ENCODE peak calls at places on chromosome 14, in ten cellular contexts. F is mammary epithelial cell, L is AG04449, C is adrenal gland, H is tibial nerve, K is prostate gland, T is esophagus muscularis mucosa, X is transverse colon, I is fibroblast of mammary gland, E is endodermal cell. V is an unnamed sample.

GRCh38 chr14:103427485-103428443 is 42.5 kb downstream of the MARK3 start:
- DNase-seq in L (no peak), E (peak), C (peak), T (no peak), H (no peak), K (no peak), X (no peak), F (peak), I (peak), V (peak)

GRCh38 chr14:99047436-99048110 is 224.4 kb downstream of the BCL11B start:
- DNase-seq in F (peak), T (no peak), K (no peak), H (no peak), E (peak), L (no peak), I (no peak), C (no peak), X (no peak), V (no peak)

GRCh38 chr14:52741865-52742264 is 11.9 kb downstream of the STYX start:
- DNase-seq in T (no peak), F (no peak), H (no peak), L (no peak), I (no peak), X (no peak), K (no peak), C (no peak), E (no peak), V (no peak)

GRCh38 chr14:55077155-55077554 is 25.7 kb downstream of the MAPK1IP1L start:
- DNase-seq in X (peak), E (no peak), L (no peak), T (no peak), C (no peak), F (peak), I (peak), H (no peak), K (no peak), V (peak)

GRCh38 chr14:78222746-78223145 is 52.6 kb downstream of the NRXN3 start:
- DNase-seq in K (no peak), C (no peak), X (no peak), E (no peak), I (no peak), H (no peak), L (no peak), T (no peak), F (no peak), V (no peak)

GRCh38 chr14:104290756-104291122 is 152.4 kb downstream of the KIF26A start:
- DNase-seq in F (no peak), K (no peak), H (peak), X (peak), T (no peak), E (peak), L (no peak), C (no peak), I (no peak), V (no peak)

GRCh38 chr14:68286667-68287066 is 467.1 kb downstream of the RAD51B start:
- DNase-seq in I (no peak), C (no peak), F (peak), H (no peak), L (no peak), E (no peak), K (no peak), X (no peak), T (no peak), V (peak)

GRCh38 chr14:75259510-75259855 is 19.1 kb upstream of the FOS start:
- DNase-seq in F (no peak), E (no peak), T (no peak), L (no peak), C (no peak), X (no peak), I (peak), H (no peak), K (no peak), V (peak)

GRCh38 chr14:75142494-75142893 is 15.6 kb upstream of the NEK9 start:
- DNase-seq in X (no peak), F (no peak), H (no peak), T (no peak), E (no peak), K (no peak), C (no peak), L (no peak), I (no peak), V (no peak)

GRCh38 chr14:61925043-61925442 is 162.8 kb downstream of the SNAPC1 start:
- DNase-seq in C (no peak), X (no peak), I (no peak), K (no peak), H (no peak), L (no peak), T (no peak), E (peak), F (peak), V (no peak)

GRCh38 chr14:76918176-76918750 is 92.1 kb downstream of the LRRC74A start:
- DNase-seq in E (peak), K (peak), X (peak), T (peak), F (no peak), H (peak), C (peak), L (peak), I (peak), V (peak)

GRCh38 chr14:32129124-32129523 is 52.0 kb downstream of the ARHGAP5 start:
- DNase-seq in F (peak), I (peak), E (no peak), C (no peak), L (no peak), H (no peak), K (no peak), X (no peak), T (no peak), V (peak)

GRCh38 chr14:92515510-92516343 is 2.1 kb downstream of the RIN3 start:
- DNase-seq in X (no peak), F (no peak), H (no peak), L (no peak), K (no peak), T (no peak), C (no peak), I (no peak), E (no peak), V (no peak)

GRCh38 chr14:75987201-75987970 is 1.8 kb downstream of the IFT43 start:
- DNase-seq in C (no peak), L (no peak), T (no peak), X (no peak), E (no peak), H (no peak), I (no peak), K (no peak), F (no peak), V (no peak)

GRCh38 chr14:61581955-61582615 is 113.2 kb upstream of the HIF1A start:
- DNase-seq in K (no peak), L (no peak), X (no peak), E (peak), T (peak), I (peak), H (no peak), C (no peak), F (no peak), V (no peak)

GRCh38 chr14:95250126-95250824 is 69.4 kb downstream of the CLMN start:
- DNase-seq in I (no peak), K (no peak), X (no peak), H (no peak), L (no peak), E (no peak), T (no peak), C (no peak), F (no peak), V (no peak)

GRCh38 chr14:32469388-32470160 is 140.5 kb downstream of the AKAP6 start:
- DNase-seq in T (no peak), H (no peak), K (no peak), C (no peak), X (no peak), F (peak), E (no peak), I (peak), L (no peak), V (peak)

GRCh38 chr14:92922883-92923743 is at the start of gene CHGA:
- DNase-seq in K (no peak), H (no peak), F (peak), X (peak), C (peak), I (peak), L (no peak), E (peak), T (no peak), V (no peak)

GRCh38 chr14:63659726-63660125 is 18.1 kb upstream of the WDR89 start:
- DNase-seq in F (peak), C (no peak), H (no peak), X (no peak), E (no peak), L (no peak), I (no peak), K (no peak), T (no peak), V (no peak)

GRCh38 chr14:65639216-65639615 is 226.7 kb downstream of the FUT8 start:
- DNase-seq in H (no peak), T (no peak), C (no peak), F (peak), X (no peak), L (no peak), E (no peak), K (no peak), I (peak), V (no peak)

GRCh38 chr14:47300801-47301200 is 374.6 kb downstream of the MDGA2 start:
- DNase-seq in X (no peak), H (no peak), L (no peak), T (no peak), F (no peak), I (no peak), C (no peak), E (no peak), K (no peak), V (no peak)

GRCh38 chr14:65421201-65421981 is 8.9 kb downstream of the FUT8 start:
- DNase-seq in X (no peak), C (no peak), H (no peak), I (peak), K (no peak), L (no peak), E (no peak), F (peak), T (no peak), V (peak)

GRCh38 chr14:104843442-104844305 is 21.4 kb upstream of the CEP170B start:
- DNase-seq in H (no peak), T (no peak), K (no peak), L (no peak), C (no peak), X (no peak), I (no peak), F (no peak), E (peak), V (no peak)

GRCh38 chr14:90583916-90584605 is 187.2 kb downstream of the CALM1 start:
- DNase-seq in X (no peak), H (no peak), K (no peak), I (no peak), F (no peak), E (no peak), T (no peak), L (no peak), C (no peak), V (no peak)

GRCh38 chr14:58865520-58866281 is 227.9 kb downstream of the DACT1 start:
- DNase-seq in L (no peak), K (no peak), C (no peak), T (no peak), I (peak), X (no peak), F (peak), H (no peak), E (no peak), V (no peak)

GRCh38 chr14:35355981-35356839 is 48.3 kb downstream of the NFKBIA start:
- DNase-seq in L (no peak), I (no peak), F (no peak), K (no peak), E (peak), H (no peak), C (no peak), T (no peak), X (peak), V (peak)

GRCh38 chr14:71481215-71481614 is 451.0 kb upstream of the RGS6 start:
- DNase-seq in K (no peak), H (no peak), T (no peak), E (no peak), F (no peak), C (no peak), X (no peak), L (no peak), I (no peak), V (no peak)

GRCh38 chr14:73786942-73787759 is 64.5 kb upstream of the PTGR2 start:
- DNase-seq in C (peak), I (peak), T (no peak), L (no peak), K (peak), F (peak), H (no peak), X (peak), E (peak), V (no peak)

GRCh38 chr14:31300296-31300695 is 92.7 kb upstream of the HECTD1 start:
- DNase-seq in T (no peak), L (no peak), H (no peak), I (peak), X (no peak), K (no peak), E (peak), C (no peak), F (no peak), V (no peak)

GRCh38 chr14:75306917-75307699 is 28.5 kb downstream of the FOS start:
- DNase-seq in T (no peak), F (peak), C (no peak), E (peak), I (peak), K (no peak), H (no peak), X (no peak), L (no peak), V (no peak)

GRCh38 chr14:92956961-92957360 is 34.0 kb downstream of the CHGA start:
- DNase-seq in C (no peak), F (no peak), I (no peak), L (no peak), X (no peak), H (no peak), T (no peak), K (no peak), E (no peak), V (no peak)

GRCh38 chr14:44988694-44989093 is 26.7 kb downstream of the TOGARAM1 start:
- DNase-seq in T (no peak), F (no peak), H (no peak), I (no peak), K (no peak), C (no peak), L (no peak), E (peak), X (no peak), V (no peak)

GRCh38 chr14:78154827-78155226 is 15.3 kb upstream of the NRXN3 start:
- DNase-seq in H (no peak), T (no peak), I (no peak), L (no peak), F (no peak), X (no peak), E (peak), C (no peak), K (no peak), V (no peak)

DNA sequence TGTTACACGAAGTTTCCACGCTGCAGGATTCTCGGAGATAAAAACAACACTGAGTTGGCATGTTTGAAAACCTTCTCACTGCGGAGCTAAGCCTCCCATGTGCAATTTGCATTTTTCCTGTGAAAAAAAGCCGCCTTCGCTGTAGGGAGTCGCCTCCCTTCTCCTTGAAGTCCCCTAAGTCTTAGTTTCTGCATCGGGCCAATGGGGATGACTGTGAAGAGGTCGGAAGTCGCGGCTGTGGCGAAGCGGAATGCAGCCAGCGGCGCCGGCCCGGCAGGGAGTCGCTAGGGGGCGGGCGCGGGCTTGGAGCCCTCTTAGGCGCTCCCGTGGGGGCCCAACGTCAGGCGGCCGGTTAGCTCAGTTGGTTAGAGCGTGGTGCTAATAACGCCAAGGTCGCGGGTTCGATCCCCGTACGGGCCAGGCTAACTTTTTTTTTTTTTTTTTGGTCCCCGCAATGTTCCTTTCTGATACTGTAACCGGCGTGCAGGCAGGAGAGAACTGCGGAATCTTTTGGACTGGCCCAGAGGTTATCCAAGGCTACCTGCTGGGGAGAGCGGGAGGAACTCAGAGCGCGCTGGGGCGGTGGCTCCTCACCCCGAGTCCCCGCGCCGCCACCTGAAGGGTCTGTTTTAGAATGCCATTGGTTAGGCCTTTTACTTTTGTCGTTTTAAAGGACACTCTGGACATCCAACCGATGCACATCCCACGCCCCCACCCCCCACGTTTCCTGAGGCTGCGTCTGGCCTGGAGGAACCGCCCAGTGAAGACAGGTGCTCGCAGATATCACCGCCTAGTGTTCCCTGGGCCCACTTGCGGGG is 2.6 kb upstream of the ZNF839 start:
- DNase-seq in K (peak), H (peak), C (peak), L (no peak), T (peak), X (peak), E (peak), I (peak), F (peak), V (peak)
- TF ChIP-seq CTCF in K (peak), H (peak), C (peak), L (peak), T (peak), X (peak), E (peak), I (peak), F (peak), V (peak)

GRCh38 chr14:53968756-53969155 is 12.1 kb upstream of the BMP4 start:
- DNase-seq in K (no peak), H (no peak), C (no peak), I (no peak), T (no peak), F (no peak), X (no peak), L (no peak), E (no peak), V (no peak)

GRCh38 chr14:53967606-53968005 is 11.0 kb upstream of the BMP4 start:
- DNase-seq in T (no peak), I (no peak), H (no peak), F (no peak), K (no peak), E (no peak), L (no peak), X (no peak), C (no peak), V (no peak)

GRCh38 chr14:53964249-53964648 is 7.6 kb upstream of the BMP4 start:
- DNase-seq in H (no peak), E (no peak), F (no peak), I (no peak), K (no peak), C (no peak), L (no peak), X (no peak), T (no peak), V (no peak)

GRCh38 chr14:53962954-53963490 is 6.4 kb upstream of the BMP4 start:
- DNase-seq in F (no peak), I (no peak), L (no peak), E (no peak), X (no peak), T (no peak), C (no peak), H (no peak), K (no peak), V (no peak)

GRCh38 chr14:53963491-53964227 is 7.0 kb upstream of the BMP4 start:
- DNase-seq in K (peak), I (no peak), T (no peak), L (no peak), E (peak), H (no peak), X (peak), C (peak), F (no peak), V (no peak)
- TF ChIP-seq CTCF in K (peak), I (no peak), T (no peak), L (peak), E (peak), H (peak), X (peak), C (peak), F (peak), V (peak)

DNA sequence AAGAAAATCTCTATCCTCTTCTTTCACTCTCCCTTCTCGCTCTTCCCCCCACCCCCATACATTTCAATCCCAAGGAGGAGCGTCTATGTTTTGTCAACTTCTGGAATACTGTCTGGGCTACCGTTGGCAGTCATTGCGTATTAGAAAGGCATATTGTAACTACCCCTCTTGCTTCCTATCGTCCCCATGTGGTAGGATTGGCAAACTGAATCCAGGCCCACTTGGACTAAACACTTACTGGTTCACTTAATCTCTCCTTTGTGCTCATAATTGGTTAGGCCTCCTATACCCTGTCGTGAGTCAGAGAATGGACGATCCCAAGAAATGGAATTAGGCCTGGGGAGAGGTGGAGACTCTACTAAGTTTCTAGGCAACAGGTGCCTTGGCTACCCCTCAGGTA is 68.8 kb upstream of the SLC8A3 start:
- DNase-seq in C (no peak), T (no peak), I (peak), F (peak), K (no peak), E (peak), X (peak), H (no peak), L (no peak), V (no peak)
- TF ChIP-seq CTCF in C (no peak), T (no peak), I (peak), F (peak), K (no peak), E (peak), X (no peak), H (no peak), L (no peak), V (peak)

GRCh38 chr14:100857196-100857922 is 31.4 kb downstream of the MEG3 start:
- DNase-seq in L (no peak), I (no peak), X (no peak), T (no peak), K (no peak), C (no peak), F (no peak), E (no peak), H (no peak), V (no peak)

GRCh38 chr14:100854435-100854834 is 28.5 kb downstream of the MEG3 start:
- DNase-seq in C (no peak), T (no peak), X (no peak), K (no peak), E (no peak), F (no peak), I (no peak), L (no peak), H (no peak), V (no peak)

GRCh38 chr14:100856056-100856950 is 30.4 kb downstream of the MEG3 start:
- DNase-seq in K (no peak), T (no peak), F (no peak), L (no peak), E (no peak), X (no peak), C (no peak), H (no peak), I (no peak), V (no peak)

GRCh38 chr14:100857923-100858837 is 32.3 kb downstream of the MEG3 start:
- DNase-seq in X (no peak), L (no peak), T (no peak), F (no peak), K (no peak), C (no peak), E (no peak), H (no peak), I (no peak), V (no peak)

GRCh38 chr14:100855256-100855930 is 29.5 kb downstream of the MEG3 start:
- DNase-seq in X (no peak), T (no peak), K (no peak), C (no peak), H (no peak), F (no peak), E (no peak), L (no peak), I (no peak), V (no peak)
- TF ChIP-seq CTCF in X (no peak), T (no peak), K (no peak), C (no peak), H (no peak), F (no peak), E (peak), L (no peak), I (no peak), V (no peak)

GRCh38 chr14:24415421-24416253 is 13.8 kb downstream of the CBLN3 start:
- DNase-seq in E (no peak), I (no peak), K (no peak), H (no peak), F (no peak), X (no peak), C (peak), L (no peak), T (no peak), V (no peak)
- TF ChIP-seq CTCF in E (no peak), I (no peak), K (no peak), H (no peak), F (no peak), X (no peak), C (no peak), L (no peak), T (no peak), V (no peak)

GRCh38 chr14:34059925-34060746 is 109.3 kb upstream of the EGLN3 start:
- DNase-seq in F (peak), C (peak), H (peak), X (peak), E (peak), I (peak), T (peak), L (no peak), K (peak), V (peak)
- TF ChIP-seq CTCF in F (peak), C (no peak), H (peak), X (peak), E (no peak), I (no peak), T (peak), L (no peak), K (peak), V (peak)